ENCODE peak calls at places on chromosomes 16 and 17, in six cellular contexts. V is stomach, E is BJ, Z is AG10803, O is uterus, W is A549. C is an unnamed sample.

GRCh38 chr17:43018008-43018853 is 4.0 kb downstream of the VAT1 start:
- DNase-seq in V (no peak), Z (no peak), E (no peak), O (no peak), W (peak; percentile 65), C (no peak)

GRCh38 chr17:48873212-48873611 is 19.4 kb upstream of the ATP5MC1 start:
- DNase-seq in W (no peak), E (no peak), V (no peak), O (peak; percentile 37), Z (no peak), C (no peak)

GRCh38 chr17:29341726-29342125 is 47.8 kb upstream of the NUFIP2 start:
- DNase-seq in V (no peak), Z (peak; percentile 61), O (no peak), E (peak; percentile 20), W (no peak), C (peak; percentile 20)

GRCh38 chr17:68029512-68030215 is 5.9 kb upstream of the KPNA2 start:
- DNase-seq in O (no peak), V (no peak), W (no peak), E (no peak), Z (no peak), C (no peak)

GRCh38 chr16:63287411-63287810 is 1251.2 kb upstream of the CDH8 start:
- DNase-seq in V (no peak), Z (no peak), O (no peak), W (no peak), E (no peak), C (no peak)

GRCh38 chr17:81959362-81960129 is 1.4 kb downstream of the NOTUM start:
- DNase-seq in O (no peak), W (peak; percentile 65), E (no peak), Z (peak; percentile 35), V (peak; percentile 84), C (peak; percentile 35)

GRCh38 chr17:33169580-33170285 is 123.4 kb downstream of the ASIC2 start:
- DNase-seq in E (peak; percentile 14), W (peak; percentile 23), Z (peak; percentile 82), O (no peak), V (no peak), C (no peak)

GRCh38 chr16:87790278-87791023 is 24.7 kb upstream of the KLHDC4 start:
- DNase-seq in V (peak; percentile 40), O (no peak), Z (peak; percentile 31), E (no peak), W (peak; percentile 94), C (peak; percentile 62)

GRCh38 chr16:14955546-14956231 is 18.4 kb downstream of the NPIPA1 start:
- DNase-seq in O (no peak), W (no peak), E (no peak), Z (no peak), V (no peak), C (no peak)

GRCh38 chr17:16425698-16426659 is 10.6 kb downstream of the TRPV2 start:
- DNase-seq in Z (no peak), W (no peak), E (no peak), V (peak; percentile 40), O (no peak), C (no peak)

DNA sequence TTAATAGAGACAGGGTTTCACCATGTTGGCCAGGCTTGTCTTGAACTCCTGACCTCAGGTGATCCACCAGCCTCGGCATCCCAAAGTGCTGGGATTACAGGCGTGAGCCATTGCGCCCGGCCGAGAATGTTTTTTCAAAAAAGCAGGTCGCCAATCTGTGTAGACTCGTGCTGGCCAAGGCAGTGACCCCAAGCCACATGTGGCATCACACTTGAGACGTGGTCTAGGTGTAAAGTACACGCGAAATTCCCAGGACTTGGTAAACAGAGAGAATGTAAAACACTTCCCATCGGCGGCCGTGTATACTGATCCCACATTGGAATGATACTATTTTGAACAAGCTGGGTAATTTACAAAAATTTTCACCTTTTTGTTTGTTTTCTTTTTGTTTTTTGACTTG is 41.1 kb downstream of the TBC1D16 start:
- DNase-seq in V (no peak), O (no peak), W (no peak), E (no peak), Z (no peak), C (no peak)
- H3K4me3 ChIP-seq in V (no peak overlapping the region), O (no peak overlapping the region), W (no peak overlapping the region), E (no peak overlapping the region), Z (no peak overlapping the region), C (no peak overlapping the region)

DNA sequence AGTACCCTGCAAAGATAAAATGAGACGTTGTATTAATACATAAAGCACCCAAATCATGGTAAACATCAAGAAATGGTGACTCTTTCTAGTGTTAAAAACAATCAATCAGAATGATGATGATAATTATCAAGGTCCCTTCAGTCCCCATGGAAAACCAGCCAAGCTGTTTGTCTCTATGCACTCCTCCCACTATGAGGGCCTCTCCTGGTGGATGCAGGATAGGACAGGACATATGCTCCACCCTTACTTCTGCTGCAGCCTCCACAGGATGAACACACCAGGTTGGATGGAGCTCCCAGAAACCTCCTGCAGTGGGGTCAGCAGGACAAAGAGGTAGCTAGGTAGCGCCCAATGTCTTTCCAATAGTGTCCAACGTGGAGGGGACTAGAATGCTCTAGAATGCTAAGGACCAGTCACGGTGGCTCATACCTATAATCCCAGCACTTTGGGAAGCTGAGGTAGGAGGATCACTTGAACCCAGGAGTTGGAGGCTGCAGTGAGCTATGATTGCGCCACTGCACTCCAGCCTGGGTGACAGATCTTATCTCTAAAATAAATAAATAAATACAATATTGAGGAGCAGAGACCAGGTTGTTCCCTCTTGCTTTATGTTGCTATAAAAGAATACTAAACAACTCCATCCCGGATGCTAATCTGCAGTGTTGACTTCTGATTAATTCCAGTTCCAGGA is 9.9 kb upstream of the KDM8 start:
- DNase-seq in W (no peak), Z (no peak), O (no peak), E (no peak), V (no peak), C (no peak)
- TF ChIP-seq CTCF in W (no peak), Z (peak; percentile 11), O (no peak), E (no peak), V (no peak), C (peak; percentile 18)

DNA sequence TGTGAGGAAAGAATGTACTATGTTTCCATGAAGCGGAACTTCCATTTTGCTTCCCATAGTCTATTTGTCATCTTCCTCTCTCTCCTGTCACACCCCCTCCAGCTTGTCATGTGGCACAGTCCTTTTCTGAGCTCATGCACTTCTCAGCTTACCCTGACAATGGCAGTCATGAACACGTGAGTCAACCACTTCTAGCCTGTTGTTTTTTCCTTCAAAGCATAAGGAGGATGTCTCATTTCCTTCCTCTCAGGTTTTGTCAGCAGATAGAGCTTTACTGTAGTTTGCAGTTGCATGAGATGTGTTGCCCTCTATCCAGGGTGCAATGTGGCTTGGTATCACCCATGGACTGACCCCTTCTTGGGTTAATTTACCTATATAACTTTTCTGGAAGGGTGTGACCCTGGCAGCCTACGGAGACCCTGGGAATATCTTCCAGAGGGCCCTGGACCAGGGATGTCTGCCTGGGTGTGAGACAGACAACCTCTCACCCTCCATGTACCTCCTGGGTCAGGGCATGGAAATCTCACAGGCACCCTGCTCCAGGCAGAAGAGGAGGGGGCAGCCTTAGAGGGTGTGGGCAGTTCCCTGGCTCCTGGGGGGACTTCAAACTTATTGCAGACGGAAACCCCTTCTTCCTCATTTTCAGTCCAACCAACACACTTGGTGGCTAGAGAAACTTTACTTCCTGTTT is 4.0 kb upstream of the ZNF267 start:
- DNase-seq in W (no peak), V (no peak), O (no peak), Z (peak; percentile 66), E (no peak), C (peak; percentile 70)
- H3K4me3 ChIP-seq in W (no peak overlapping the region), V (no peak overlapping the region), O (no peak overlapping the region), Z (no peak overlapping the region), E (no peak overlapping the region), C (no peak overlapping the region)

DNA sequence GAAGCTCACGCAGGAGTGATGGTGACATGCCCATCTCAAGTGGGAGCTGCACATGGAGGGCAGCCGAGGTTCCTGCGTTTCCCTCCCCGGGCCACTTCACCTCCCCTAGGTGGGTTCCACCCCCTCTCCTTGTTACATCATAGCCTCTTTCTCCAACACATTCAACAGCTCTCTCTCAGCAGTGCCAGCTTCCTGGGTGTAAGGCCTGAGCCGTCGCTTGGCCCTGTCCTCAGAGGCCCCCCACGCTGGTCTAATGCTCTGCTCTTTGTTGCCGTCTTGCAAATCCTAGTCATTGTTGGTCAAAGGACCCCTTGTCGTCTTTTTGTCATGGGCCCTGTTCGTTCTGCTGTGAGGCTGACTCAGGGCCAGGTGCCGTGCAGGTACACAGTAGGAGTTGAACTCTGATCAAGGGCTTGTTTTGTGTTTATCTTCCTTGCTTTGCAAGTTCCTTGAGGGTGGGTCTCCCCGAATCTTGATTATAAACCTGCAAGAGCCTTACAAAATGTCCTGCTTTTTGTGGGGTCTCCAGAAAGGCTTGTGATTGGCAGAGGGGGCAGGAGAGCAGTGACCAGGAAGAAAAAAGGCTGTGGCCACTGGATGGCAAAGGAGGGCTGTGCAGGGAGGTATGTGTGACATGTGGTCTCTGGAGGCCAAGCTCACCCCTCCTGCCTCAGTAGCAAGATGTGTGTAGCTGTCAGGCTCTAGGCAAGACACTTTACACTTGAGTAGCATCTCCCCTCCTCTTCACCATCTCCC is 136.6 kb downstream of the CCDC182 start:
- DNase-seq in V (no peak), O (no peak), E (no peak), W (no peak), Z (no peak), C (no peak)
- TF ChIP-seq CTCF in V (no peak), O (no peak), E (no peak), W (no peak), Z (no peak), C (no peak)

C was measured in cardiac fibroblast.